ENCODE peak calls at places on chromosome 12, in seven cellular contexts. One of them, this sample, is unnamed.

GRCh38 chr12:122089080-122089479 is 10.5 kb downstream of the MLXIP start:
- DNase-seq in germinal center: no peak
- DNase-seq in suprapubic skin: no peak
- DNase-seq in activated T-helper 1 cell treated with anti-CD3 and anti-CD28 coated beads, Interleukin-2, amount 50 U/mL, for 16 hours: no peak
- DNase-seq in NCI-H2029 treated with DMSO at 0.1 percent for 48 hours: peak; percentile 57
- DNase-seq in activated naive CD4-positive, alpha-beta T cell: no peak
- DNase-seq in natural killer cell: no peak
- DNase-seq in this sample: no peak

GRCh38 chr12:53575502-53576264 is 50.5 kb downstream of the ATF7 start:
- DNase-seq in germinal center: no peak
- DNase-seq in suprapubic skin: no peak
- DNase-seq in activated T-helper 1 cell treated with anti-CD3 and anti-CD28 coated beads, Interleukin-2, amount 50 U/mL, for 16 hours: no peak
- DNase-seq in NCI-H2029 treated with DMSO at 0.1 percent for 48 hours: no peak
- DNase-seq in activated naive CD4-positive, alpha-beta T cell: no peak
- DNase-seq in natural killer cell: no peak
- DNase-seq in this sample: no peak

GRCh38 chr12:13564266-13564810 is 367.8 kb downstream of the EMP1 start:
- DNase-seq in germinal center: no peak
- DNase-seq in suprapubic skin: no peak
- DNase-seq in activated T-helper 1 cell treated with anti-CD3 and anti-CD28 coated beads, Interleukin-2, amount 50 U/mL, for 16 hours: no peak
- DNase-seq in NCI-H2029 treated with DMSO at 0.1 percent for 48 hours: no peak
- DNase-seq in activated naive CD4-positive, alpha-beta T cell: no peak
- DNase-seq in natural killer cell: no peak
- DNase-seq in this sample: no peak

GRCh38 chr12:49294086-49294803 is 702 bp upstream of the PRPH start:
- DNase-seq in germinal center: no peak
- DNase-seq in suprapubic skin: no peak
- DNase-seq in activated T-helper 1 cell treated with anti-CD3 and anti-CD28 coated beads, Interleukin-2, amount 50 U/mL, for 16 hours: no peak
- DNase-seq in NCI-H2029 treated with DMSO at 0.1 percent for 48 hours: no peak
- DNase-seq in activated naive CD4-positive, alpha-beta T cell: no peak
- DNase-seq in natural killer cell: no peak
- DNase-seq in this sample: no peak

GRCh38 chr12:89208661-89209096 is 143.6 kb downstream of the DUSP6 start:
- DNase-seq in germinal center: no peak
- DNase-seq in suprapubic skin: no peak
- DNase-seq in activated T-helper 1 cell treated with anti-CD3 and anti-CD28 coated beads, Interleukin-2, amount 50 U/mL, for 16 hours: no peak
- DNase-seq in NCI-H2029 treated with DMSO at 0.1 percent for 48 hours: no peak
- DNase-seq in activated naive CD4-positive, alpha-beta T cell: no peak
- DNase-seq in natural killer cell: no peak
- DNase-seq in this sample: no peak

GRCh38 chr12:110561471-110562201 is 21.5 kb downstream of the PPTC7 start:
- DNase-seq in germinal center: no peak
- DNase-seq in suprapubic skin: no peak
- DNase-seq in activated T-helper 1 cell treated with anti-CD3 and anti-CD28 coated beads, Interleukin-2, amount 50 U/mL, for 16 hours: no peak
- DNase-seq in NCI-H2029 treated with DMSO at 0.1 percent for 48 hours: no peak
- DNase-seq in activated naive CD4-positive, alpha-beta T cell: no peak
- DNase-seq in natural killer cell: no peak
- DNase-seq in this sample: no peak

GRCh38 chr12:59383426-59383822 is 212.4 kb upstream of the SLC16A7 start:
- DNase-seq in germinal center: no peak
- DNase-seq in suprapubic skin: no peak
- DNase-seq in activated T-helper 1 cell treated with anti-CD3 and anti-CD28 coated beads, Interleukin-2, amount 50 U/mL, for 16 hours: no peak
- DNase-seq in NCI-H2029 treated with DMSO at 0.1 percent for 48 hours: no peak
- DNase-seq in activated naive CD4-positive, alpha-beta T cell: no peak
- DNase-seq in natural killer cell: no peak
- DNase-seq in this sample: no peak

GRCh38 chr12:19639781-19640180 is 200.5 kb downstream of the AEBP2 start:
- DNase-seq in germinal center: no peak
- DNase-seq in suprapubic skin: no peak
- DNase-seq in activated T-helper 1 cell treated with anti-CD3 and anti-CD28 coated beads, Interleukin-2, amount 50 U/mL, for 16 hours: no peak
- DNase-seq in NCI-H2029 treated with DMSO at 0.1 percent for 48 hours: peak; percentile 32
- DNase-seq in activated naive CD4-positive, alpha-beta T cell: no peak
- DNase-seq in natural killer cell: no peak
- DNase-seq in this sample: no peak

GRCh38 chr12:76922821-76923315 is 44.0 kb upstream of the CSRP2 start:
- DNase-seq in germinal center: no peak
- DNase-seq in suprapubic skin: no peak
- DNase-seq in activated T-helper 1 cell treated with anti-CD3 and anti-CD28 coated beads, Interleukin-2, amount 50 U/mL, for 16 hours: no peak
- DNase-seq in NCI-H2029 treated with DMSO at 0.1 percent for 48 hours: no peak
- DNase-seq in activated naive CD4-positive, alpha-beta T cell: no peak
- DNase-seq in natural killer cell: no peak
- DNase-seq in this sample: no peak

GRCh38 chr12:6536894-6537579 is 2.7 kb downstream of the GAPDH start:
- DNase-seq in germinal center: no peak
- DNase-seq in suprapubic skin: no peak
- DNase-seq in activated T-helper 1 cell treated with anti-CD3 and anti-CD28 coated beads, Interleukin-2, amount 50 U/mL, for 16 hours: no peak
- DNase-seq in NCI-H2029 treated with DMSO at 0.1 percent for 48 hours: no peak
- DNase-seq in activated naive CD4-positive, alpha-beta T cell: no peak
- DNase-seq in natural killer cell: no peak
- DNase-seq in this sample: no peak

GRCh38 chr12:112734859-112735258 is 56.7 kb upstream of the RPH3A start:
- DNase-seq in germinal center: no peak
- DNase-seq in suprapubic skin: no peak
- DNase-seq in activated T-helper 1 cell treated with anti-CD3 and anti-CD28 coated beads, Interleukin-2, amount 50 U/mL, for 16 hours: no peak
- DNase-seq in NCI-H2029 treated with DMSO at 0.1 percent for 48 hours: no peak
- DNase-seq in activated naive CD4-positive, alpha-beta T cell: no peak
- DNase-seq in natural killer cell: no peak
- DNase-seq in this sample: no peak

GRCh38 chr12:7642876-7643309 is 22.8 kb downstream of the APOBEC1 start:
- DNase-seq in germinal center: no peak
- DNase-seq in suprapubic skin: no peak
- DNase-seq in activated T-helper 1 cell treated with anti-CD3 and anti-CD28 coated beads, Interleukin-2, amount 50 U/mL, for 16 hours: no peak
- DNase-seq in NCI-H2029 treated with DMSO at 0.1 percent for 48 hours: no peak
- DNase-seq in activated naive CD4-positive, alpha-beta T cell: no peak
- DNase-seq in natural killer cell: no peak
- DNase-seq in this sample: no peak

GRCh38 chr12:108214486-108214885 is 85.4 kb downstream of the WSCD2 start:
- DNase-seq in germinal center: no peak
- DNase-seq in suprapubic skin: no peak
- DNase-seq in activated T-helper 1 cell treated with anti-CD3 and anti-CD28 coated beads, Interleukin-2, amount 50 U/mL, for 16 hours: no peak
- DNase-seq in NCI-H2029 treated with DMSO at 0.1 percent for 48 hours: no peak
- DNase-seq in activated naive CD4-positive, alpha-beta T cell: no peak
- DNase-seq in natural killer cell: peak; percentile 30
- DNase-seq in this sample: no peak

GRCh38 chr12:92289611-92290010 is 144.0 kb upstream of the BTG1 start:
- DNase-seq in germinal center: no peak
- DNase-seq in suprapubic skin: no peak
- DNase-seq in activated T-helper 1 cell treated with anti-CD3 and anti-CD28 coated beads, Interleukin-2, amount 50 U/mL, for 16 hours: no peak
- DNase-seq in NCI-H2029 treated with DMSO at 0.1 percent for 48 hours: no peak
- DNase-seq in activated naive CD4-positive, alpha-beta T cell: no peak
- DNase-seq in natural killer cell: no peak
- DNase-seq in this sample: no peak

GRCh38 chr12:109239691-109240090 is 69.4 kb downstream of the FOXN4 start:
- DNase-seq in germinal center: no peak
- DNase-seq in suprapubic skin: no peak
- DNase-seq in activated T-helper 1 cell treated with anti-CD3 and anti-CD28 coated beads, Interleukin-2, amount 50 U/mL, for 16 hours: no peak
- DNase-seq in NCI-H2029 treated with DMSO at 0.1 percent for 48 hours: no peak
- DNase-seq in activated naive CD4-positive, alpha-beta T cell: no peak
- DNase-seq in natural killer cell: no peak
- DNase-seq in this sample: no peak

GRCh38 chr12:3040026-3040656 is 37.0 kb upstream of the TSPAN9 start:
- DNase-seq in germinal center: no peak
- DNase-seq in suprapubic skin: no peak
- DNase-seq in activated T-helper 1 cell treated with anti-CD3 and anti-CD28 coated beads, Interleukin-2, amount 50 U/mL, for 16 hours: no peak
- DNase-seq in NCI-H2029 treated with DMSO at 0.1 percent for 48 hours: no peak
- DNase-seq in activated naive CD4-positive, alpha-beta T cell: no peak
- DNase-seq in natural killer cell: no peak
- DNase-seq in this sample: no peak

GRCh38 chr12:124913474-124914391 is 717 bp downstream of the UBC start:
- DNase-seq in germinal center: peak; percentile 49
- DNase-seq in suprapubic skin: peak; percentile 92
- DNase-seq in activated T-helper 1 cell treated with anti-CD3 and anti-CD28 coated beads, Interleukin-2, amount 50 U/mL, for 16 hours: peak; percentile 87
- DNase-seq in NCI-H2029 treated with DMSO at 0.1 percent for 48 hours: no peak
- DNase-seq in activated naive CD4-positive, alpha-beta T cell: no peak
- DNase-seq in natural killer cell: peak; percentile 84
- DNase-seq in this sample: peak; percentile 95

GRCh38 chr12:45849289-45849688 is 119.8 kb downstream of the ARID2 start:
- DNase-seq in germinal center: no peak
- DNase-seq in suprapubic skin: no peak
- DNase-seq in activated T-helper 1 cell treated with anti-CD3 and anti-CD28 coated beads, Interleukin-2, amount 50 U/mL, for 16 hours: no peak
- DNase-seq in NCI-H2029 treated with DMSO at 0.1 percent for 48 hours: no peak
- DNase-seq in activated naive CD4-positive, alpha-beta T cell: no peak
- DNase-seq in natural killer cell: no peak
- DNase-seq in this sample: no peak

GRCh38 chr12:5242440-5242839 is 189.5 kb upstream of the NTF3 start:
- DNase-seq in germinal center: no peak
- DNase-seq in suprapubic skin: no peak
- DNase-seq in activated T-helper 1 cell treated with anti-CD3 and anti-CD28 coated beads, Interleukin-2, amount 50 U/mL, for 16 hours: no peak
- DNase-seq in NCI-H2029 treated with DMSO at 0.1 percent for 48 hours: no peak
- DNase-seq in activated naive CD4-positive, alpha-beta T cell: no peak
- DNase-seq in natural killer cell: no peak
- DNase-seq in this sample: no peak

GRCh38 chr12:82479511-82479910 is 121.2 kb downstream of the METTL25 start:
- DNase-seq in germinal center: no peak
- DNase-seq in suprapubic skin: no peak
- DNase-seq in activated T-helper 1 cell treated with anti-CD3 and anti-CD28 coated beads, Interleukin-2, amount 50 U/mL, for 16 hours: no peak
- DNase-seq in NCI-H2029 treated with DMSO at 0.1 percent for 48 hours: no peak
- DNase-seq in activated naive CD4-positive, alpha-beta T cell: no peak
- DNase-seq in natural killer cell: no peak
- DNase-seq in this sample: no peak

GRCh38 chr12:52689239-52689638 is 9.0 kb upstream of the KRT1 start:
- DNase-seq in germinal center: no peak
- DNase-seq in suprapubic skin: no peak
- DNase-seq in activated T-helper 1 cell treated with anti-CD3 and anti-CD28 coated beads, Interleukin-2, amount 50 U/mL, for 16 hours: no peak
- DNase-seq in NCI-H2029 treated with DMSO at 0.1 percent for 48 hours: no peak
- DNase-seq in activated naive CD4-positive, alpha-beta T cell: no peak
- DNase-seq in natural killer cell: no peak
- DNase-seq in this sample: no peak

GRCh38 chr12:79841248-79841877 is 93.5 kb downstream of the PPP1R12A start:
- DNase-seq in germinal center: no peak
- DNase-seq in suprapubic skin: no peak
- DNase-seq in activated T-helper 1 cell treated with anti-CD3 and anti-CD28 coated beads, Interleukin-2, amount 50 U/mL, for 16 hours: no peak
- DNase-seq in NCI-H2029 treated with DMSO at 0.1 percent for 48 hours: no peak
- DNase-seq in activated naive CD4-positive, alpha-beta T cell: no peak
- DNase-seq in natural killer cell: no peak
- DNase-seq in this sample: no peak

GRCh38 chr12:75212072-75212471 is 2.4 kb upstream of the KCNC2 start:
- DNase-seq in germinal center: no peak
- DNase-seq in suprapubic skin: no peak
- DNase-seq in activated T-helper 1 cell treated with anti-CD3 and anti-CD28 coated beads, Interleukin-2, amount 50 U/mL, for 16 hours: no peak
- DNase-seq in NCI-H2029 treated with DMSO at 0.1 percent for 48 hours: no peak
- DNase-seq in activated naive CD4-positive, alpha-beta T cell: no peak
- DNase-seq in natural killer cell: no peak
- DNase-seq in this sample: no peak

GRCh38 chr12:108131657-108132126 is 2.6 kb downstream of the WSCD2 start:
- DNase-seq in germinal center: no peak
- DNase-seq in suprapubic skin: no peak
- DNase-seq in activated T-helper 1 cell treated with anti-CD3 and anti-CD28 coated beads, Interleukin-2, amount 50 U/mL, for 16 hours: no peak
- DNase-seq in NCI-H2029 treated with DMSO at 0.1 percent for 48 hours: no peak
- DNase-seq in activated naive CD4-positive, alpha-beta T cell: no peak
- DNase-seq in natural killer cell: no peak
- DNase-seq in this sample: no peak

GRCh38 chr12:15393037-15393436 is 70.7 kb downstream of the PTPRO start:
- DNase-seq in germinal center: no peak
- DNase-seq in suprapubic skin: no peak
- DNase-seq in activated T-helper 1 cell treated with anti-CD3 and anti-CD28 coated beads, Interleukin-2, amount 50 U/mL, for 16 hours: no peak
- DNase-seq in NCI-H2029 treated with DMSO at 0.1 percent for 48 hours: no peak
- DNase-seq in activated naive CD4-positive, alpha-beta T cell: no peak
- DNase-seq in natural killer cell: no peak
- DNase-seq in this sample: no peak

GRCh38 chr12:69415471-69416275 is 54.5 kb upstream of the FRS2 start:
- DNase-seq in germinal center: peak; percentile 21
- DNase-seq in suprapubic skin: no peak
- DNase-seq in activated T-helper 1 cell treated with anti-CD3 and anti-CD28 coated beads, Interleukin-2, amount 50 U/mL, for 16 hours: no peak
- DNase-seq in NCI-H2029 treated with DMSO at 0.1 percent for 48 hours: no peak
- DNase-seq in activated naive CD4-positive, alpha-beta T cell: no peak
- DNase-seq in natural killer cell: no peak
- DNase-seq in this sample: no peak

GRCh38 chr12:66516133-66516532 is 162.7 kb downstream of the GRIP1 start:
- DNase-seq in germinal center: no peak
- DNase-seq in suprapubic skin: no peak
- DNase-seq in activated T-helper 1 cell treated with anti-CD3 and anti-CD28 coated beads, Interleukin-2, amount 50 U/mL, for 16 hours: no peak
- DNase-seq in NCI-H2029 treated with DMSO at 0.1 percent for 48 hours: no peak
- DNase-seq in activated naive CD4-positive, alpha-beta T cell: no peak
- DNase-seq in natural killer cell: no peak
- DNase-seq in this sample: no peak

GRCh38 chr12:65631621-65632111 is 192.6 kb upstream of the HMGA2 start:
- DNase-seq in germinal center: no peak
- DNase-seq in suprapubic skin: peak; percentile 62
- DNase-seq in activated T-helper 1 cell treated with anti-CD3 and anti-CD28 coated beads, Interleukin-2, amount 50 U/mL, for 16 hours: no peak
- DNase-seq in NCI-H2029 treated with DMSO at 0.1 percent for 48 hours: no peak
- DNase-seq in activated naive CD4-positive, alpha-beta T cell: no peak
- DNase-seq in natural killer cell: no peak
- DNase-seq in this sample: no peak

GRCh38 chr12:120677765-120678473 is 9.0 kb upstream of the MLEC start:
- DNase-seq in germinal center: peak; percentile 49
- DNase-seq in suprapubic skin: no peak
- DNase-seq in activated T-helper 1 cell treated with anti-CD3 and anti-CD28 coated beads, Interleukin-2, amount 50 U/mL, for 16 hours: no peak
- DNase-seq in NCI-H2029 treated with DMSO at 0.1 percent for 48 hours: no peak
- DNase-seq in activated naive CD4-positive, alpha-beta T cell: no peak
- DNase-seq in natural killer cell: no peak
- DNase-seq in this sample: peak; percentile 53

GRCh38 chr12:24798335-24798734 is 150.6 kb downstream of the BCAT1 start:
- DNase-seq in germinal center: no peak
- DNase-seq in suprapubic skin: no peak
- DNase-seq in activated T-helper 1 cell treated with anti-CD3 and anti-CD28 coated beads, Interleukin-2, amount 50 U/mL, for 16 hours: no peak
- DNase-seq in NCI-H2029 treated with DMSO at 0.1 percent for 48 hours: no peak
- DNase-seq in activated naive CD4-positive, alpha-beta T cell: no peak
- DNase-seq in natural killer cell: no peak
- DNase-seq in this sample: peak; percentile 48

GRCh38 chr12:53869500-53869899 is 69.1 kb upstream of the HOXC13 start:
- DNase-seq in germinal center: no peak
- DNase-seq in suprapubic skin: no peak
- DNase-seq in activated T-helper 1 cell treated with anti-CD3 and anti-CD28 coated beads, Interleukin-2, amount 50 U/mL, for 16 hours: no peak
- DNase-seq in NCI-H2029 treated with DMSO at 0.1 percent for 48 hours: no peak
- DNase-seq in activated naive CD4-positive, alpha-beta T cell: no peak
- DNase-seq in natural killer cell: no peak
- DNase-seq in this sample: no peak

GRCh38 chr12:71426648-71427047 is 12.9 kb upstream of the LGR5 start:
- DNase-seq in germinal center: no peak
- DNase-seq in suprapubic skin: no peak
- DNase-seq in activated T-helper 1 cell treated with anti-CD3 and anti-CD28 coated beads, Interleukin-2, amount 50 U/mL, for 16 hours: no peak
- DNase-seq in NCI-H2029 treated with DMSO at 0.1 percent for 48 hours: no peak
- DNase-seq in activated naive CD4-positive, alpha-beta T cell: no peak
- DNase-seq in natural killer cell: no peak
- DNase-seq in this sample: no peak

GRCh38 chr12:46402451-46402850 is 29.9 kb upstream of the SLC38A2 start:
- DNase-seq in germinal center: no peak
- DNase-seq in suprapubic skin: no peak
- DNase-seq in activated T-helper 1 cell treated with anti-CD3 and anti-CD28 coated beads, Interleukin-2, amount 50 U/mL, for 16 hours: no peak
- DNase-seq in NCI-H2029 treated with DMSO at 0.1 percent for 48 hours: no peak
- DNase-seq in activated naive CD4-positive, alpha-beta T cell: no peak
- DNase-seq in natural killer cell: no peak
- DNase-seq in this sample: no peak

GRCh38 chr12:67623259-67623658 is 25.3 kb upstream of the DYRK2 start:
- DNase-seq in germinal center: no peak
- DNase-seq in suprapubic skin: no peak
- DNase-seq in activated T-helper 1 cell treated with anti-CD3 and anti-CD28 coated beads, Interleukin-2, amount 50 U/mL, for 16 hours: no peak
- DNase-seq in NCI-H2029 treated with DMSO at 0.1 percent for 48 hours: no peak
- DNase-seq in activated naive CD4-positive, alpha-beta T cell: no peak
- DNase-seq in natural killer cell: no peak
- DNase-seq in this sample: no peak

GRCh38 chr12:6426882-6427671 is 17.7 kb upstream of the CD27 start:
- DNase-seq in germinal center: peak; percentile 71
- DNase-seq in suprapubic skin: peak; percentile 48
- DNase-seq in activated T-helper 1 cell treated with anti-CD3 and anti-CD28 coated beads, Interleukin-2, amount 50 U/mL, for 16 hours: peak; percentile 52
- DNase-seq in NCI-H2029 treated with DMSO at 0.1 percent for 48 hours: no peak
- DNase-seq in activated naive CD4-positive, alpha-beta T cell: peak; percentile 65
- DNase-seq in natural killer cell: peak; percentile 51
- DNase-seq in this sample: peak; percentile 87

GRCh38 chr12:11944321-11944720 is 126.4 kb upstream of the BCL2L14 start:
- DNase-seq in germinal center: no peak
- DNase-seq in suprapubic skin: no peak
- DNase-seq in activated T-helper 1 cell treated with anti-CD3 and anti-CD28 coated beads, Interleukin-2, amount 50 U/mL, for 16 hours: no peak
- DNase-seq in NCI-H2029 treated with DMSO at 0.1 percent for 48 hours: no peak
- DNase-seq in activated naive CD4-positive, alpha-beta T cell: no peak
- DNase-seq in natural killer cell: no peak
- DNase-seq in this sample: no peak

GRCh38 chr12:6154730-6155459 is 30.4 kb upstream of the VWF start:
- DNase-seq in germinal center: no peak
- DNase-seq in suprapubic skin: no peak
- DNase-seq in activated T-helper 1 cell treated with anti-CD3 and anti-CD28 coated beads, Interleukin-2, amount 50 U/mL, for 16 hours: no peak
- DNase-seq in NCI-H2029 treated with DMSO at 0.1 percent for 48 hours: no peak
- DNase-seq in activated naive CD4-positive, alpha-beta T cell: no peak
- DNase-seq in natural killer cell: no peak
- DNase-seq in this sample: no peak

GRCh38 chr12:130838951-130839769 is at the start of gene STX2:
- DNase-seq in germinal center: peak; percentile 96
- DNase-seq in suprapubic skin: peak; percentile 88
- DNase-seq in activated T-helper 1 cell treated with anti-CD3 and anti-CD28 coated beads, Interleukin-2, amount 50 U/mL, for 16 hours: peak; percentile 82
- DNase-seq in NCI-H2029 treated with DMSO at 0.1 percent for 48 hours: peak; percentile 58
- DNase-seq in activated naive CD4-positive, alpha-beta T cell: peak; percentile 95
- DNase-seq in natural killer cell: peak; percentile 81
- DNase-seq in this sample: peak; percentile 85

This sample was measured in B cell.